ENCODE peak calls at places on chromosomes 13 and 19, in seven cellular contexts. One of them, this sample, is unnamed.

GRCh38 chr13:77565635-77566034 is 30.1 kb downstream of the SCEL start:
- DNase-seq in NCI-H1092: peak
- DNase-seq in activated T-cell treated with anti-CD3 and anti-CD28 coated beads for 1 hour: no peak
- DNase-seq in ELR: peak
- DNase-seq in cardiac muscle cell: peak
- DNase-seq in endothelial cell: peak
- DNase-seq in GDM1: no peak
- DNase-seq in this sample: peak

GRCh38 chr13:33150146-33150545 is 133.9 kb downstream of the KL start:
- DNase-seq in NCI-H1092: no peak
- DNase-seq in ELR: peak
- DNase-seq in endothelial cell: no peak
- DNase-seq in cardiac muscle cell: no peak
- DNase-seq in GDM1: no peak
- DNase-seq in activated T-cell treated with anti-CD3 and anti-CD28 coated beads for 1 hour: no peak
- DNase-seq in this sample: peak

GRCh38 chr19:21398851-21399250 is 1.9 kb downstream of the ZNF493 start:
- DNase-seq in NCI-H1092: no peak
- DNase-seq in activated T-cell treated with anti-CD3 and anti-CD28 coated beads for 1 hour: no peak
- DNase-seq in GDM1: no peak
- DNase-seq in cardiac muscle cell: no peak
- DNase-seq in endothelial cell: no peak
- DNase-seq in ELR: no peak
- DNase-seq in this sample: no peak

GRCh38 chr13:20401958-20402856 is 123.5 kb downstream of the CRYL1 start:
- DNase-seq in endothelial cell: no peak
- DNase-seq in cardiac muscle cell: no peak
- DNase-seq in activated T-cell treated with anti-CD3 and anti-CD28 coated beads for 1 hour: no peak
- DNase-seq in NCI-H1092: no peak
- DNase-seq in ELR: peak
- DNase-seq in GDM1: no peak
- DNase-seq in this sample: peak

GRCh38 chr13:43874512-43875092 is 4.9 kb downstream of the CCDC122 start:
- DNase-seq in endothelial cell: no peak
- DNase-seq in ELR: peak
- DNase-seq in activated T-cell treated with anti-CD3 and anti-CD28 coated beads for 1 hour: no peak
- DNase-seq in NCI-H1092: no peak
- DNase-seq in cardiac muscle cell: peak
- DNase-seq in GDM1: no peak
- DNase-seq in this sample: peak

GRCh38 chr19:19485161-19485997 is 30.0 kb downstream of the TSSK6 start:
- DNase-seq in NCI-H1092: no peak
- DNase-seq in endothelial cell: no peak
- DNase-seq in cardiac muscle cell: no peak
- DNase-seq in activated T-cell treated with anti-CD3 and anti-CD28 coated beads for 1 hour: no peak
- DNase-seq in ELR: peak
- DNase-seq in GDM1: no peak
- DNase-seq in this sample: peak

GRCh38 chr13:102773441-102774209 is at the start of gene TEX30:
- DNase-seq in GDM1: peak
- DNase-seq in NCI-H1092: peak
- DNase-seq in endothelial cell: peak
- DNase-seq in activated T-cell treated with anti-CD3 and anti-CD28 coated beads for 1 hour: peak
- DNase-seq in cardiac muscle cell: peak
- DNase-seq in ELR: peak
- DNase-seq in this sample: peak

GRCh38 chr19:9934132-9934950 is 2.0 kb downstream of the OLFM2 start:
- DNase-seq in NCI-H1092: peak
- DNase-seq in GDM1: peak
- DNase-seq in endothelial cell: peak
- DNase-seq in ELR: peak
- DNase-seq in cardiac muscle cell: peak
- DNase-seq in activated T-cell treated with anti-CD3 and anti-CD28 coated beads for 1 hour: peak
- DNase-seq in this sample: peak

GRCh38 chr19:14337510-14337909 is 43.7 kb upstream of the ADGRE5 start:
- DNase-seq in cardiac muscle cell: no peak
- DNase-seq in activated T-cell treated with anti-CD3 and anti-CD28 coated beads for 1 hour: peak
- DNase-seq in NCI-H1092: no peak
- DNase-seq in GDM1: no peak
- DNase-seq in ELR: peak
- DNase-seq in endothelial cell: no peak
- DNase-seq in this sample: peak

GRCh38 chr13:111008351-111008750 is 93.5 kb upstream of the ANKRD10 start:
- DNase-seq in cardiac muscle cell: no peak
- DNase-seq in activated T-cell treated with anti-CD3 and anti-CD28 coated beads for 1 hour: no peak
- DNase-seq in endothelial cell: no peak
- DNase-seq in GDM1: no peak
- DNase-seq in NCI-H1092: no peak
- DNase-seq in ELR: no peak
- DNase-seq in this sample: no peak

GRCh38 chr19:58562126-58563033 is 4.0 kb upstream of the UBE2M start:
- DNase-seq in NCI-H1092: no peak
- DNase-seq in ELR: no peak
- DNase-seq in GDM1: no peak
- DNase-seq in endothelial cell: peak
- DNase-seq in cardiac muscle cell: peak
- DNase-seq in activated T-cell treated with anti-CD3 and anti-CD28 coated beads for 1 hour: no peak
- DNase-seq in this sample: peak

GRCh38 chr13:94192576-94192975 is 286.9 kb downstream of the DCT start:
- DNase-seq in cardiac muscle cell: peak
- DNase-seq in endothelial cell: peak
- DNase-seq in GDM1: peak
- DNase-seq in ELR: peak
- DNase-seq in NCI-H1092: peak
- DNase-seq in activated T-cell treated with anti-CD3 and anti-CD28 coated beads for 1 hour: no peak
- DNase-seq in this sample: peak

GRCh38 chr19:34399886-34400285 is 4.3 kb upstream of the PDCD2L start:
- DNase-seq in ELR: no peak
- DNase-seq in GDM1: no peak
- DNase-seq in endothelial cell: no peak
- DNase-seq in cardiac muscle cell: no peak
- DNase-seq in NCI-H1092: no peak
- DNase-seq in activated T-cell treated with anti-CD3 and anti-CD28 coated beads for 1 hour: no peak
- DNase-seq in this sample: no peak

GRCh38 chr13:45349438-45349837 is 8.5 kb upstream of the TPT1 start:
- DNase-seq in ELR: no peak
- DNase-seq in cardiac muscle cell: no peak
- DNase-seq in activated T-cell treated with anti-CD3 and anti-CD28 coated beads for 1 hour: no peak
- DNase-seq in GDM1: no peak
- DNase-seq in endothelial cell: no peak
- DNase-seq in NCI-H1092: no peak
- DNase-seq in this sample: peak

GRCh38 chr19:45638930-45639729 is at the start of gene EML2:
- DNase-seq in NCI-H1092: no peak
- DNase-seq in ELR: peak
- DNase-seq in activated T-cell treated with anti-CD3 and anti-CD28 coated beads for 1 hour: peak
- DNase-seq in GDM1: peak
- DNase-seq in endothelial cell: peak
- DNase-seq in cardiac muscle cell: peak
- DNase-seq in this sample: no peak

GRCh38 chr19:18304194-18304495 is 18.7 kb downstream of the LSM4 start:
- DNase-seq in NCI-H1092: no peak
- DNase-seq in cardiac muscle cell: no peak
- DNase-seq in activated T-cell treated with anti-CD3 and anti-CD28 coated beads for 1 hour: no peak
- DNase-seq in ELR: no peak
- DNase-seq in GDM1: no peak
- DNase-seq in endothelial cell: no peak
- DNase-seq in this sample: no peak

GRCh38 chr19:45175663-45176345 is 2.2 kb downstream of the TRAPPC6A start:
- DNase-seq in activated T-cell treated with anti-CD3 and anti-CD28 coated beads for 1 hour: no peak
- DNase-seq in GDM1: no peak
- DNase-seq in NCI-H1092: no peak
- DNase-seq in ELR: no peak
- DNase-seq in cardiac muscle cell: no peak
- DNase-seq in endothelial cell: no peak
- DNase-seq in this sample: no peak

GRCh38 chr19:45798995-45799517 is 6.4 kb upstream of the DMWD start:
- DNase-seq in endothelial cell: peak
- DNase-seq in activated T-cell treated with anti-CD3 and anti-CD28 coated beads for 1 hour: peak
- DNase-seq in ELR: peak
- DNase-seq in cardiac muscle cell: peak
- DNase-seq in GDM1: peak
- DNase-seq in NCI-H1092: no peak
- DNase-seq in this sample: peak

GRCh38 chr19:31937983-31938382 is 407.4 kb upstream of the ZNF507 start:
- DNase-seq in activated T-cell treated with anti-CD3 and anti-CD28 coated beads for 1 hour: no peak
- DNase-seq in ELR: no peak
- DNase-seq in cardiac muscle cell: no peak
- DNase-seq in NCI-H1092: no peak
- DNase-seq in GDM1: no peak
- DNase-seq in endothelial cell: no peak
- DNase-seq in this sample: no peak

GRCh38 chr19:32067686-32068085 is 277.7 kb upstream of the ZNF507 start:
- DNase-seq in NCI-H1092: no peak
- DNase-seq in ELR: no peak
- DNase-seq in endothelial cell: no peak
- DNase-seq in GDM1: no peak
- DNase-seq in cardiac muscle cell: no peak
- DNase-seq in activated T-cell treated with anti-CD3 and anti-CD28 coated beads for 1 hour: no peak
- DNase-seq in this sample: no peak

GRCh38 chr13:100976993-100977392 is 302.4 kb upstream of the TMTC4 start:
- DNase-seq in GDM1: no peak
- DNase-seq in NCI-H1092: no peak
- DNase-seq in ELR: no peak
- DNase-seq in cardiac muscle cell: no peak
- DNase-seq in endothelial cell: no peak
- DNase-seq in activated T-cell treated with anti-CD3 and anti-CD28 coated beads for 1 hour: no peak
- DNase-seq in this sample: no peak

GRCh38 chr19:49129238-49129583 is 9.9 kb downstream of the PPFIA3 start:
- DNase-seq in GDM1: no peak
- DNase-seq in activated T-cell treated with anti-CD3 and anti-CD28 coated beads for 1 hour: no peak
- DNase-seq in ELR: no peak
- DNase-seq in NCI-H1092: no peak
- DNase-seq in cardiac muscle cell: peak
- DNase-seq in endothelial cell: no peak
- DNase-seq in this sample: no peak

GRCh38 chr13:78680064-78680463 is 21.1 kb upstream of the OBI1 start:
- DNase-seq in activated T-cell treated with anti-CD3 and anti-CD28 coated beads for 1 hour: no peak
- DNase-seq in ELR: no peak
- DNase-seq in endothelial cell: no peak
- DNase-seq in NCI-H1092: peak
- DNase-seq in GDM1: no peak
- DNase-seq in cardiac muscle cell: no peak
- DNase-seq in this sample: no peak

GRCh38 chr13:33351324-33351723 is 65.8 kb upstream of the STARD13 start:
- DNase-seq in NCI-H1092: no peak
- DNase-seq in ELR: peak
- DNase-seq in cardiac muscle cell: no peak
- DNase-seq in activated T-cell treated with anti-CD3 and anti-CD28 coated beads for 1 hour: no peak
- DNase-seq in GDM1: no peak
- DNase-seq in endothelial cell: no peak
- DNase-seq in this sample: peak

GRCh38 chr13:31431722-31432137 is 232.0 kb downstream of the B3GLCT start:
- DNase-seq in endothelial cell: peak
- DNase-seq in cardiac muscle cell: peak
- DNase-seq in NCI-H1092: peak
- DNase-seq in ELR: peak
- DNase-seq in activated T-cell treated with anti-CD3 and anti-CD28 coated beads for 1 hour: peak
- DNase-seq in GDM1: peak
- DNase-seq in this sample: peak

GRCh38 chr19:31274964-31275319 is 74.3 kb downstream of the TSHZ3 start:
- DNase-seq in endothelial cell: no peak
- DNase-seq in cardiac muscle cell: no peak
- DNase-seq in GDM1: no peak
- DNase-seq in activated T-cell treated with anti-CD3 and anti-CD28 coated beads for 1 hour: no peak
- DNase-seq in NCI-H1092: no peak
- DNase-seq in ELR: no peak
- DNase-seq in this sample: no peak

GRCh38 chr19:12478234-12478941 is 6.2 kb downstream of the ZNF709 start:
- DNase-seq in GDM1: no peak
- DNase-seq in cardiac muscle cell: no peak
- DNase-seq in NCI-H1092: no peak
- DNase-seq in activated T-cell treated with anti-CD3 and anti-CD28 coated beads for 1 hour: no peak
- DNase-seq in ELR: no peak
- DNase-seq in endothelial cell: no peak
- DNase-seq in this sample: no peak

GRCh38 chr13:111911754-111912452 is 155.0 kb upstream of the SOX1 start:
- DNase-seq in activated T-cell treated with anti-CD3 and anti-CD28 coated beads for 1 hour: no peak
- DNase-seq in cardiac muscle cell: no peak
- DNase-seq in endothelial cell: no peak
- DNase-seq in GDM1: no peak
- DNase-seq in ELR: no peak
- DNase-seq in NCI-H1092: peak
- DNase-seq in this sample: no peak

GRCh38 chr13:99265823-99266426 is 7.7 kb upstream of the GPR18 start:
- DNase-seq in ELR: peak
- DNase-seq in endothelial cell: no peak
- DNase-seq in cardiac muscle cell: peak
- DNase-seq in activated T-cell treated with anti-CD3 and anti-CD28 coated beads for 1 hour: no peak
- DNase-seq in GDM1: peak
- DNase-seq in NCI-H1092: peak
- DNase-seq in this sample: peak

This sample was measured in fibroblast of pulmonary artery.